ENCODE peak calls at places on chromosome 9, in ten cellular contexts. One of them, this sample, is unnamed.

GRCh38 chr9:14308751-14309140 is 5.2 kb downstream of the NFIB start:
- DNase-seq in nephron progenitor cell: no peak
- DNase-seq in heart right ventricle: no peak
- DNase-seq in hepatocyte: no peak
- DNase-seq in lower leg skin: no peak
- DNase-seq in astrocyte of the spinal cord: no peak
- DNase-seq in HCT116: no peak
- DNase-seq in sigmoid colon: no peak
- DNase-seq in cardiac fibroblast: peak
- DNase-seq in fibroblast of lung: peak
- DNase-seq in this sample: no peak

GRCh38 chr9:113566712-113567071 is 103.2 kb downstream of the RGS3 start:
- DNase-seq in lower leg skin: peak
- DNase-seq in astrocyte of the spinal cord: no peak
- DNase-seq in cardiac fibroblast: no peak
- DNase-seq in HCT116: no peak
- DNase-seq in fibroblast of lung: no peak
- DNase-seq in heart right ventricle: no peak
- DNase-seq in nephron progenitor cell: no peak
- DNase-seq in hepatocyte: no peak
- DNase-seq in sigmoid colon: peak
- DNase-seq in this sample: no peak

GRCh38 chr9:38358390-38359296 is 33.9 kb upstream of the ALDH1B1 start:
- DNase-seq in astrocyte of the spinal cord: peak
- DNase-seq in hepatocyte: peak
- DNase-seq in sigmoid colon: peak
- DNase-seq in fibroblast of lung: no peak
- DNase-seq in lower leg skin: peak
- DNase-seq in heart right ventricle: no peak
- DNase-seq in nephron progenitor cell: no peak
- DNase-seq in cardiac fibroblast: no peak
- DNase-seq in HCT116: no peak
- DNase-seq in this sample: no peak

GRCh38 chr9:135925496-135926133 is 18.3 kb upstream of the CAMSAP1 start:
- DNase-seq in HCT116: no peak
- DNase-seq in lower leg skin: no peak
- DNase-seq in astrocyte of the spinal cord: no peak
- DNase-seq in sigmoid colon: no peak
- DNase-seq in fibroblast of lung: no peak
- DNase-seq in nephron progenitor cell: no peak
- DNase-seq in cardiac fibroblast: peak
- DNase-seq in heart right ventricle: no peak
- DNase-seq in hepatocyte: no peak
- DNase-seq in this sample: peak

GRCh38 chr9:89507626-89508025 is 9.7 kb upstream of the SEMA4D start:
- DNase-seq in heart right ventricle: no peak
- DNase-seq in fibroblast of lung: no peak
- DNase-seq in cardiac fibroblast: no peak
- DNase-seq in lower leg skin: peak
- DNase-seq in hepatocyte: no peak
- DNase-seq in nephron progenitor cell: no peak
- DNase-seq in astrocyte of the spinal cord: no peak
- DNase-seq in HCT116: no peak
- DNase-seq in sigmoid colon: no peak
- DNase-seq in this sample: no peak

GRCh38 chr9:101437806-101438232 is 2.2 kb upstream of the ALDOB start:
- DNase-seq in lower leg skin: no peak
- DNase-seq in heart right ventricle: peak
- DNase-seq in fibroblast of lung: no peak
- DNase-seq in sigmoid colon: peak
- DNase-seq in hepatocyte: peak
- DNase-seq in HCT116: no peak
- DNase-seq in nephron progenitor cell: no peak
- DNase-seq in astrocyte of the spinal cord: no peak
- DNase-seq in cardiac fibroblast: no peak
- DNase-seq in this sample: no peak

GRCh38 chr9:11038956-11039355 is 426.2 kb upstream of the PTPRD start:
- DNase-seq in HCT116: no peak
- DNase-seq in lower leg skin: no peak
- DNase-seq in astrocyte of the spinal cord: no peak
- DNase-seq in fibroblast of lung: no peak
- DNase-seq in heart right ventricle: no peak
- DNase-seq in cardiac fibroblast: no peak
- DNase-seq in sigmoid colon: no peak
- DNase-seq in hepatocyte: no peak
- DNase-seq in nephron progenitor cell: no peak
- DNase-seq in this sample: no peak

GRCh38 chr9:36088020-36088419 is 48.5 kb upstream of the GLIPR2 start:
- DNase-seq in fibroblast of lung: no peak
- DNase-seq in sigmoid colon: no peak
- DNase-seq in heart right ventricle: no peak
- DNase-seq in lower leg skin: no peak
- DNase-seq in hepatocyte: no peak
- DNase-seq in cardiac fibroblast: no peak
- DNase-seq in astrocyte of the spinal cord: no peak
- DNase-seq in nephron progenitor cell: no peak
- DNase-seq in HCT116: no peak
- DNase-seq in this sample: no peak

GRCh38 chr9:128702949-128703615 is 779 bp downstream of the PKN3 start:
- DNase-seq in hepatocyte: no peak
- DNase-seq in heart right ventricle: peak
- DNase-seq in nephron progenitor cell: peak
- DNase-seq in astrocyte of the spinal cord: peak
- DNase-seq in lower leg skin: peak
- DNase-seq in HCT116: no peak
- DNase-seq in cardiac fibroblast: no peak
- DNase-seq in sigmoid colon: peak
- DNase-seq in fibroblast of lung: no peak
- DNase-seq in this sample: peak

GRCh38 chr9:121138973-121139372 is 62.7 kb downstream of the RAB14 start:
- DNase-seq in sigmoid colon: no peak
- DNase-seq in fibroblast of lung: no peak
- DNase-seq in cardiac fibroblast: no peak
- DNase-seq in hepatocyte: no peak
- DNase-seq in heart right ventricle: no peak
- DNase-seq in lower leg skin: no peak
- DNase-seq in astrocyte of the spinal cord: no peak
- DNase-seq in HCT116: no peak
- DNase-seq in nephron progenitor cell: no peak
- DNase-seq in this sample: no peak

GRCh38 chr9:115952667-115953316 is 200.8 kb upstream of the PAPPA start:
- DNase-seq in nephron progenitor cell: no peak
- DNase-seq in sigmoid colon: no peak
- DNase-seq in astrocyte of the spinal cord: peak
- DNase-seq in hepatocyte: no peak
- DNase-seq in HCT116: no peak
- DNase-seq in cardiac fibroblast: peak
- DNase-seq in lower leg skin: no peak
- DNase-seq in heart right ventricle: no peak
- DNase-seq in fibroblast of lung: peak
- DNase-seq in this sample: no peak

GRCh38 chr9:119020730-119021333 is 348.4 kb downstream of the BRINP1 start:
- DNase-seq in fibroblast of lung: no peak
- DNase-seq in hepatocyte: no peak
- DNase-seq in HCT116: no peak
- DNase-seq in nephron progenitor cell: no peak
- DNase-seq in cardiac fibroblast: no peak
- DNase-seq in sigmoid colon: no peak
- DNase-seq in lower leg skin: no peak
- DNase-seq in heart right ventricle: no peak
- DNase-seq in astrocyte of the spinal cord: no peak
- DNase-seq in this sample: no peak

GRCh38 chr9:110283736-110284135 is 27.4 kb upstream of the TXN start:
- DNase-seq in nephron progenitor cell: no peak
- DNase-seq in HCT116: no peak
- DNase-seq in cardiac fibroblast: no peak
- DNase-seq in sigmoid colon: no peak
- DNase-seq in heart right ventricle: no peak
- DNase-seq in hepatocyte: peak
- DNase-seq in lower leg skin: no peak
- DNase-seq in astrocyte of the spinal cord: no peak
- DNase-seq in fibroblast of lung: no peak
- DNase-seq in this sample: no peak

GRCh38 chr9:122367779-122368460 is 2.9 kb upstream of the PTGS1 start:
- DNase-seq in heart right ventricle: no peak
- DNase-seq in fibroblast of lung: no peak
- DNase-seq in HCT116: no peak
- DNase-seq in lower leg skin: no peak
- DNase-seq in sigmoid colon: no peak
- DNase-seq in nephron progenitor cell: no peak
- DNase-seq in cardiac fibroblast: no peak
- DNase-seq in hepatocyte: no peak
- DNase-seq in astrocyte of the spinal cord: no peak
- DNase-seq in this sample: no peak

DNA sequence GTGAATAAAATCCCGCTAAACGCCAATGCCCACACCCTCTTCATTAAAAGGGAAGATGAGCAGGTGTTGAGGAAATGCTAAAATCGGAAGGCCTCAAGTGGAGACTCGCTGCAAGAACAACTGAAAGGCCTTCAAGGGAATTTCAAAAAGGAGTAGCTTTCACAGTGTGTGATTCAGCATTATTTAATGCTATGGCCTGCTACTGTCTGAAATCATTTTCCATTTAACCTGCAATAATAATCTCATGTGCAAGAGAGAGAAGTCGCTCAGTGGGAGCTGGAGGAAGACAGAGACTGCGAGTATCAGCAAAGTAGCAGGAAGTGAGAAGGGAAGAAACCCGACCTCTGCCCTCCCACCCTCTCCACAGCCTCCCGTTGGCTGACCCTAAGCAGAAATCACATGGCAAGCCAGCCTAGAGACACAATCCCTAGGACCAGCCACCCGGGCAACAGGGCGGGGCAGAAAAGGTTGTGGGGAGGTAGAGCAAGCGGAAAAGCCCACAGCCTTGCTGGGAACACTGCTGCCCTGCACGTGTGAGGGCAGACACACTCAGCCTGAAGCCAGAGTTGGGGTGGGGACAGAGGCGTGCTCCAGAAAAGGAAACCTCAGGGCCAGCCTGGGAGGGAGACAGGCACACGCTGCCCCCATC is 39.9 kb upstream of the CTSL start:
- DNase-seq in cardiac fibroblast: peak
- DNase-seq in fibroblast of lung: peak
- DNase-seq in hepatocyte: no peak
- DNase-seq in lower leg skin: peak
- DNase-seq in HCT116: no peak
- DNase-seq in sigmoid colon: no peak
- DNase-seq in nephron progenitor cell: peak
- DNase-seq in heart right ventricle: no peak
- DNase-seq in astrocyte of the spinal cord: no peak
- DNase-seq in this sample: no peak
- TF ChIP-seq CTCF in cardiac fibroblast: no peak
- TF ChIP-seq CTCF in fibroblast of lung: no peak
- TF ChIP-seq CTCF in hepatocyte: no peak
- TF ChIP-seq CTCF in lower leg skin: no peak
- TF ChIP-seq CTCF in HCT116: no peak
- TF ChIP-seq CTCF in sigmoid colon: no peak
- TF ChIP-seq CTCF in nephron progenitor cell: no peak
- TF ChIP-seq CTCF in heart right ventricle: no peak
- TF ChIP-seq CTCF in astrocyte of the spinal cord: no peak
- TF ChIP-seq CTCF in this sample: no peak

DNA sequence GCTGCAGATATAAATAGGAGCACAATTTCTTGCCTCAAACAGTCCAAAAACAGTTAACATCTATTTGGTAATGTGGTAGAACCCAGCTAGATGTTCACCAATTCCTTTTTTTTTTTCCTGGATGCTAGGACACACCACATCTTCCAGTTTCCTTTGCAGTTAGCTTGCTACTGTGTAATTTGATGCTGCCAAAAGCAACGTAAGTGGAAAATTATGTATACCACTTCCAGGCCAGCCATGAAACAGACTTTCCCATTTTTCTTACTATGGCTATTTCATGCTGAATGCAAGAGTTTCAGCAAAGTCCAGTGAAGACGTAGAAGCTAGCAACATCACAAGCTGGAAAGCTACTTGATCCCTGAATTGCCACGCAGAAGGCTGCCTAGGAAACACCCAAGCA is 667.2 kb downstream of the TLE1 start:
- DNase-seq in heart right ventricle: no peak
- DNase-seq in fibroblast of lung: peak
- DNase-seq in sigmoid colon: no peak
- DNase-seq in nephron progenitor cell: no peak
- DNase-seq in cardiac fibroblast: peak
- DNase-seq in astrocyte of the spinal cord: peak
- DNase-seq in lower leg skin: no peak
- DNase-seq in HCT116: no peak
- DNase-seq in hepatocyte: no peak
- DNase-seq in this sample: no peak
- TF ChIP-seq CTCF in heart right ventricle: no peak
- TF ChIP-seq CTCF in fibroblast of lung: no peak
- TF ChIP-seq CTCF in sigmoid colon: no peak
- TF ChIP-seq CTCF in nephron progenitor cell: no peak
- TF ChIP-seq CTCF in cardiac fibroblast: no peak
- TF ChIP-seq CTCF in astrocyte of the spinal cord: no peak
- TF ChIP-seq CTCF in lower leg skin: no peak
- TF ChIP-seq CTCF in HCT116: no peak
- TF ChIP-seq CTCF in hepatocyte: no peak
- TF ChIP-seq CTCF in this sample: no peak

DNA sequence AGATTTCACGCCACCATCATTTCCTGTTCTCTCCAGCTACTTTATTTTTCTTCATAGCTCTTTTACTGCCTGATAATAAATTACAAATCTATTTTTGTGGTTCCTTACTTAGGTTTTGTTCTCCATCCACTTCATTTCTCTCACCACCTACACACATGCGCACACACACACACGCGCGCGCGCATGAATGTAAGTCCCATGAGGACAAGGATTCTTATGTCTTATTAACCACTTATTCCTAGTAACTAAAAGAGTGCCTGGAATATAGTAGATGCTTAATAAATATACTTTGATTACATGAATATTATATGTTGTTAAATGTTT is 116.5 kb downstream of the TRPM6 start:
- DNase-seq in heart right ventricle: no peak
- DNase-seq in astrocyte of the spinal cord: no peak
- DNase-seq in HCT116: no peak
- DNase-seq in sigmoid colon: no peak
- DNase-seq in lower leg skin: no peak
- DNase-seq in hepatocyte: no peak
- DNase-seq in fibroblast of lung: no peak
- DNase-seq in cardiac fibroblast: no peak
- DNase-seq in nephron progenitor cell: no peak
- DNase-seq in this sample: no peak
- TF ChIP-seq CTCF in heart right ventricle: no peak
- TF ChIP-seq CTCF in astrocyte of the spinal cord: no peak
- TF ChIP-seq CTCF in HCT116: no peak
- TF ChIP-seq CTCF in sigmoid colon: no peak
- TF ChIP-seq CTCF in lower leg skin: no peak
- TF ChIP-seq CTCF in hepatocyte: no peak
- TF ChIP-seq CTCF in fibroblast of lung: no peak
- TF ChIP-seq CTCF in cardiac fibroblast: no peak
- TF ChIP-seq CTCF in nephron progenitor cell: no peak
- TF ChIP-seq CTCF in this sample: no peak

DNA sequence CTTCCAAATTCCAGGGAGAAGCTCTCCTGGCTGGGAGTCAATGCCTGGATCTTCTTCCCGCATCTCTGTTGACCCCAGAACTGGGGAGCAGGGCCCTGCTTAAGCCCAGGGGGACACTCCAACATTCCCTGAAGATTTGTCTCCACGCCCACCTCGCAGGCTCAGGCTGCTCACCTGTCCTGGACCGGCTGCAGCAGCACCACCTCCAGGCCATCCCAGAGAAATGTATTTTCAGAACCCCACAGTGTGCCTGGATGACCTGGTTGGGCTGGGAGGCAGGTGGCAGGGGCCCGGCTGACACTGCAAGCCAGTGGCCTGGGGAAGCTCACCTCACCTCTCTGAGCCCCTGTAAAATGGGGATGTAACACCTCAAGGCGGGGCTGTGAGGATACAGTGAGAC is 27.1 kb upstream of the ZBTB43 start:
- DNase-seq in lower leg skin: peak
- DNase-seq in astrocyte of the spinal cord: no peak
- DNase-seq in fibroblast of lung: no peak
- DNase-seq in HCT116: no peak
- DNase-seq in nephron progenitor cell: peak
- DNase-seq in cardiac fibroblast: no peak
- DNase-seq in heart right ventricle: no peak
- DNase-seq in hepatocyte: peak
- DNase-seq in sigmoid colon: no peak
- DNase-seq in this sample: no peak
- TF ChIP-seq CTCF in lower leg skin: no peak
- TF ChIP-seq CTCF in astrocyte of the spinal cord: no peak
- TF ChIP-seq CTCF in fibroblast of lung: no peak
- TF ChIP-seq CTCF in HCT116: peak
- TF ChIP-seq CTCF in nephron progenitor cell: no peak
- TF ChIP-seq CTCF in cardiac fibroblast: no peak
- TF ChIP-seq CTCF in heart right ventricle: no peak
- TF ChIP-seq CTCF in hepatocyte: peak
- TF ChIP-seq CTCF in sigmoid colon: no peak
- TF ChIP-seq CTCF in this sample: peak